ENCODE peak calls at places on chromosomes 11 and 22, in four cellular contexts. V is cardiac muscle cell; Z is mucosa of descending colon; K is effector memory CD4-positive, alpha-beta T cell. Q is an unnamed sample.

GRCh38 chr11:104594228-104594958 is 303.9 kb downstream of the CASP12 start:
- DNase-seq in V (no peak), Z (no peak), K (no peak), Q (no peak)

GRCh38 chr22:30705710-30706651 is 11.3 kb downstream of the OSBP2 start:
- DNase-seq in V (no peak), Z (no peak), K (no peak), Q (no peak)

GRCh38 chr11:44208976-44209603 is 100.8 kb downstream of the ALX4 start:
- DNase-seq in V (no peak), Z (no peak), K (no peak), Q (no peak)

GRCh38 chr22:36587289-36588154 is 58.6 kb upstream of the EIF3D start:
- DNase-seq in V (no peak), Z (no peak), K (no peak), Q (no peak)

GRCh38 chr11:111793863-111794262 is 27.7 kb upstream of the PPP2R1B start:
- DNase-seq in V (no peak), Z (no peak), K (no peak), Q (no peak)

GRCh38 chr11:95849087-95849825 is 59.0 kb downstream of the CEP57 start:
- DNase-seq in V (peak; percentile 60), Z (peak; percentile 70), K (no peak), Q (no peak)

GRCh38 chr22:20567371-20567847 is 60.0 kb downstream of the MED15 start:
- DNase-seq in V (no peak), Z (no peak), K (no peak), Q (no peak)

GRCh38 chr11:75766449-75767227 is 1.9 kb upstream of the DGAT2 start:
- DNase-seq in V (no peak), Z (no peak), K (no peak), Q (no peak)

GRCh38 chr22:32354360-32355351 is 3.0 kb upstream of the RFPL3 start:
- DNase-seq in V (no peak), Z (no peak), K (no peak), Q (no peak)

GRCh38 chr11:100776212-100776896 is 89.3 kb downstream of the ARHGAP42 start:
- DNase-seq in V (no peak), Z (peak; percentile 46), K (no peak), Q (no peak)

GRCh38 chr11:44833869-44834452 is 107.2 kb downstream of the TSPAN18 start:
- DNase-seq in V (no peak), Z (no peak), K (no peak), Q (no peak)

GRCh38 chr11:86212212-86212611 is 32.3 kb upstream of the EED start:
- DNase-seq in V (no peak), Z (no peak), K (no peak), Q (no peak)

GRCh38 chr11:8642226-8642625 is 40.2 kb downstream of the TRIM66 start:
- DNase-seq in V (no peak), Z (no peak), K (no peak), Q (no peak)

GRCh38 chr11:126358763-126359160 is 3.3 kb downstream of the ST3GAL4 start:
- DNase-seq in V (no peak), Z (no peak), K (no peak), Q (no peak)

GRCh38 chr11:60303661-60304060 is 23.2 kb downstream of the MS4A4A start:
- DNase-seq in V (no peak), Z (no peak), K (no peak), Q (no peak)

GRCh38 chr11:10379022-10379421 is 74.1 kb downstream of the ADM start:
- DNase-seq in V (peak; percentile 71), Z (peak; percentile 32), K (no peak), Q (no peak)

GRCh38 chr11:77140231-77140959 is 12.3 kb downstream of the MYO7A start:
- DNase-seq in V (peak; percentile 32), Z (no peak), K (no peak), Q (no peak)

GRCh38 chr11:111788051-111788450 is 21.9 kb upstream of the PPP2R1B start:
- DNase-seq in V (no peak), Z (no peak), K (no peak), Q (no peak)

GRCh38 chr22:45317551-45318167 is 7.9 kb downstream of the FAM118A start:
- DNase-seq in V (no peak), Z (peak; percentile 58), K (no peak), Q (no peak)

GRCh38 chr11:119438599-119438998 is 15.6 kb upstream of the THY1 start:
- DNase-seq in V (no peak), Z (no peak), K (no peak), Q (no peak)

GRCh38 chr22:46569055-46569847 is 31.8 kb upstream of the CELSR1 start:
- DNase-seq in V (no peak), Z (no peak), K (no peak), Q (no peak)

GRCh38 chr11:12174145-12175143 is 64.1 kb downstream of the MICAL2 start:
- DNase-seq in V (no peak), Z (no peak), K (no peak), Q (no peak)

GRCh38 chr11:117094776-117095175 is 3.5 kb downstream of the SIK3 start:
- DNase-seq in V (no peak), Z (peak; percentile 12), K (no peak), Q (no peak)

GRCh38 chr11:75639752-75640151 is 29.1 kb downstream of the MAP6 start:
- DNase-seq in V (peak; percentile 78), Z (peak; percentile 56), K (no peak), Q (no peak)

GRCh38 chr11:2655834-2656622 is 43.8 kb downstream of the KCNQ1OT1 start:
- DNase-seq in V (no peak), Z (no peak), K (no peak), Q (no peak)

GRCh38 chr11:100687032-100687629 is at the start of gene ARHGAP42:
- DNase-seq in V (peak; percentile 89), Z (peak; percentile 71), K (no peak), Q (no peak)

GRCh38 chr11:12318791-12319733 is 58.3 kb upstream of the PARVA start:
- DNase-seq in V (no peak), Z (peak; percentile 32), K (no peak), Q (no peak)

GRCh38 chr11:11456896-11457295 is 103.8 kb upstream of the CSNK2A3 start:
- DNase-seq in V (no peak), Z (no peak), K (no peak), Q (no peak)

GRCh38 chr11:113176971-113177370 is 137.4 kb upstream of the TTC12 start:
- DNase-seq in V (no peak), Z (no peak), K (no peak), Q (no peak)

GRCh38 chr11:35735903-35736302 is 73.3 kb downstream of the TRIM44 start:
- DNase-seq in V (no peak), Z (no peak), K (no peak), Q (no peak)
- H3K36me3 ChIP-seq in V (peaks cover 10% of the 10 kb centered on the region), Z (no peaks in the 10 kb centered on the region), K (peaks cover 10% of the 10 kb centered on the region), Q (peaks cover 6% of the 10 kb centered on the region)

GRCh38 chr11:70914496-70914895 is 337.9 kb downstream of the SHANK2 start:
- DNase-seq in V (no peak), Z (no peak), K (no peak), Q (no peak)
- H3K9me3 ChIP-seq in V (no peaks in the 10 kb centered on the region), Z (no peaks in the 10 kb centered on the region), K (no peaks in the 10 kb centered on the region), Q (no peaks in the 10 kb centered on the region)

DNA sequence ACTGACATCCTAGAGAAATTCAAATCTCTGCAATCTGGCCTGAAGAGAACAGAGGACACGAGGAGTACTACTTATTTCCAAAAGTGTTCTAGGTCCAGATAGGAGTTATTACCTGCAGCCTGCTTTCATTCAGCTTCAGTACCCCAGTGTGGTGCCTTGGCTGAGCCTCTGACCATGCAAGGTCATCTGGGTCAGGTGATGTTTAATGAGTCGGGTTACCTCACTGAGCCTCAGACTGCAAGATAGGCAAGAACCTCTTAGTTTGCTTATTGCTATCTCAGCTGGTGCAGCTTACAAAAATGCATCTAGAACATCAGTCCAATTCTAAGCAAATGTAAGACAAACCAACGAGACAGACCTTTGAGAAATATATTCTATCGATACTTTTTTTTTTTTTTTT is 9.5 kb upstream of the NF2 start:
- DNase-seq in V (peak; percentile 15), Z (no peak), K (no peak), Q (no peak)
- H3K4me3 ChIP-seq in V (no peak overlapping the region), Z (no peak overlapping the region), K (no peak overlapping the region), Q (no peak overlapping the region)

GRCh38 chr11:93724090-93724489 is 17.2 kb downstream of the TAF1D start:
- DNase-seq in V (no peak), Z (no peak), K (no peak), Q (no peak)

GRCh38 chr11:93730108-93731107 is 10.9 kb downstream of the TAF1D start:
- DNase-seq in V (no peak), Z (no peak), K (no peak), Q (no peak)

GRCh38 chr11:93728792-93729128 is 12.5 kb downstream of the TAF1D start:
- DNase-seq in V (no peak), Z (no peak), K (no peak), Q (no peak)

GRCh38 chr11:93729129-93729616 is 12.1 kb downstream of the TAF1D start:
- DNase-seq in V (no peak), Z (no peak), K (no peak), Q (no peak)

DNA sequence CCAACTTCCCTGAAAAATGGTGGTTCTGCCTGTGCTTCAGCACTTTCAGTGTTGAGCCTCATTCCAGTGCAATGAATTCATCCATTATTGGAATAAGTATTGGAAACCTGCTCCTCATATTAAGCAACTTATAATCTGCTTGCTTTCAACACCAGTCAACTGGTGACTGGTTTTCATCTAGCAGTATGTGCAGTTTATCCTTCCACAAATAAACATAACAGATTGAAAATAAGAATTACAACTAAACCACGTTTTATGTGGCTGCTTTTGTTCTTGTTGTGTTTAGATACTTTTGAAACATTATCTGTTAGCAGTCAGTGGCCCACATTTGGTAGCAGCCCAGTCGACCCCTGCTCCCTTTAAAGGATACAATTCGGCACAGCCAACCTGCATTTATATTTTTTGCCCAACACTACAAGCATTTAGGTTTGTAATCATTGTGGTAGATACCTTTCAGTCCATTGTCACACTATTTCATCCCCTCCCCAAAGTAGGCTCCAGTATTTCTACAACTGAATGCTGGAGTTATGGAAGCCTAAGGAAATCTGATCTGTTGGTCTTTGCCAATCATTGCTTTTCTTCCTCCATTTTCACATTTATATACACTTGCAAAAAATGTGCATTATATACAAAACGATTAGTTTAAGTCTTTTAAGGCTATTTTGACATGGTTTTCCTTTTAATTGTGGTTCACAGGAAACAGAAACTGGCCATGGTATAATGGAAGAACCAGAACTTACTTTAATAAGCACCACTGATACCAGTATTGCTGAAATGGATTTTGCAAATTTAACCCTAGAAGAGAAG is 13.1 kb downstream of the TAF1D start:
- DNase-seq in V (no peak), Z (no peak), K (no peak), Q (no peak)
- H3K36me3 ChIP-seq in V (peaks cover 91% of the 10 kb centered on the region), Z (peaks cover 12% of the 10 kb centered on the region), K (peaks cover 59% of the 10 kb centered on the region), Q (peaks cover 33% of the 10 kb centered on the region)

GRCh38 chr22:49585695-49586243 is 241.9 kb downstream of the BRD1 start:
- DNase-seq in V (no peak), Z (no peak), K (no peak), Q (no peak)
- H3K9me3 ChIP-seq in V (no peaks in the 10 kb centered on the region), Z (no peaks in the 10 kb centered on the region), K (no peaks in the 10 kb centered on the region), Q (peaks cover under 1% of the 10 kb centered on the region)